ENCODE peak calls at places on chromosomes 2 and 18, in seven cellular contexts. O, W, B, X, G, Q and Z are unnamed samples.
A peak's percentile ranks its signal among the peaks of the same experiment; 100 is the strongest.

GRCh38 chr2:230821991-230822520 is 42.7 kb upstream of the ITM2C start:
- ATAC-seq in Q (no peak), G (no peak), W (no peak), B (no peak), X (no peak), O (no peak), Z (no peak)

GRCh38 chr2:88247531-88247930 is 77.4 kb downstream of the THNSL2 start:
- ATAC-seq in Q (no peak), B (no peak), G (peak; percentile 77), O (no peak), X (peak; percentile 55), W (no peak), Z (peak; percentile 84)

GRCh38 chr2:33391582-33392255 is 84.7 kb upstream of the RASGRP3 start:
- ATAC-seq in Q (no peak), W (no peak), X (no peak), B (no peak), G (no peak), O (no peak), Z (no peak)

GRCh38 chr2:215815960-215816359 is 197.4 kb downstream of the MREG start:
- ATAC-seq in O (no peak), Q (no peak), G (no peak), B (no peak), X (no peak), W (no peak), Z (no peak)

GRCh38 chr2:57726294-57726693 is 320.3 kb upstream of the VRK2 start:
- ATAC-seq in X (no peak), O (no peak), Q (no peak), W (no peak), G (no peak), B (no peak), Z (peak; percentile 32)

GRCh38 chr2:10369269-10370255 is 66.9 kb downstream of the HPCAL1 start:
- ATAC-seq in G (no peak), X (no peak), Q (no peak), O (no peak), W (no peak), B (no peak), Z (no peak)

GRCh38 chr2:99430614-99431258 is 59.1 kb downstream of the REV1 start:
- ATAC-seq in X (no peak), B (no peak), G (no peak), W (no peak), Q (no peak), O (no peak), Z (no peak)

GRCh38 chr18:50138181-50139064 is 56.5 kb downstream of the MYO5B start:
- ATAC-seq in W (no peak), X (no peak), B (no peak), G (no peak), O (no peak), Q (no peak), Z (no peak)

GRCh38 chr2:100180503-100180902 is 38.1 kb upstream of the AFF3 start:
- ATAC-seq in O (no peak), G (no peak), W (no peak), Q (no peak), X (no peak), B (no peak), Z (no peak)

GRCh38 chr2:197838589-197838988 is 34.2 kb downstream of the PLCL1 start:
- ATAC-seq in Q (no peak), G (no peak), W (no peak), X (no peak), O (no peak), B (no peak), Z (peak; percentile 39)

GRCh38 chr2:12761109-12761508 is 44.4 kb downstream of the TRIB2 start:
- ATAC-seq in X (no peak), G (no peak), Q (no peak), W (no peak), B (no peak), O (no peak), Z (no peak)

GRCh38 chr18:11994346-11994707 is 13.0 kb downstream of the IMPA2 start:
- ATAC-seq in X (no peak), G (no peak), Q (peak; percentile 33), B (no peak), W (no peak), O (no peak), Z (no peak)

GRCh38 chr18:63762518-63762917 is 12.7 kb upstream of the SERPINB7 start:
- ATAC-seq in G (no peak), Q (no peak), B (no peak), W (no peak), X (no peak), O (no peak), Z (no peak)

GRCh38 chr2:240869956-240870875 is 1.6 kb downstream of the AGXT start:
- ATAC-seq in W (no peak), Q (no peak), G (peak; percentile 22), O (no peak), X (no peak), B (no peak), Z (no peak)

GRCh38 chr2:183348492-183348891 is 224.2 kb downstream of the NUP35 start:
- ATAC-seq in Q (no peak), W (no peak), G (no peak), B (no peak), O (no peak), X (no peak), Z (no peak)

GRCh38 chr18:45399146-45399545 is 216.1 kb upstream of the SLC14A2 start:
- ATAC-seq in W (no peak), B (no peak), Q (no peak), G (no peak), X (no peak), O (no peak), Z (no peak)

GRCh38 chr2:73993376-73993775 is 8.7 kb downstream of the TET3 start:
- ATAC-seq in Q (no peak), G (no peak), X (no peak), W (no peak), O (no peak), B (no peak), Z (no peak)

GRCh38 chr2:28624798-28625701 is 126.6 kb upstream of the PPP1CB start:
- ATAC-seq in W (peak; percentile 86), O (peak; percentile 55), Q (peak; percentile 56), G (peak; percentile 76), B (peak; percentile 40), X (peak; percentile 18), Z (peak; percentile 79)

GRCh38 chr2:19890104-19890503 is 11.7 kb downstream of the TTC32 start:
- ATAC-seq in B (no peak), O (no peak), X (no peak), W (no peak), G (no peak), Q (no peak), Z (no peak)

GRCh38 chr2:53583583-53583982 is 184.0 kb upstream of the CHAC2 start:
- ATAC-seq in O (no peak), Q (no peak), X (no peak), B (no peak), G (no peak), W (no peak), Z (no peak)

GRCh38 chr2:42865884-42866861 is 73.8 kb upstream of the HAAO start:
- ATAC-seq in W (no peak), B (no peak), X (no peak), Q (peak; percentile 57), O (no peak), G (no peak), Z (no peak)

GRCh38 chr2:68320118-68320641 is 431 bp upstream of the CNRIP1 start:
- ATAC-seq in W (no peak), X (no peak), B (no peak), Q (no peak), G (peak; percentile 24), O (no peak), Z (no peak)

GRCh38 chr2:158134655-158135054 is 33.0 kb downstream of the UPP2 start:
- ATAC-seq in W (no peak), G (no peak), O (no peak), X (no peak), B (no peak), Q (no peak), Z (no peak)

GRCh38 chr2:80711915-80712314 is 407.4 kb upstream of the LRRTM1 start:
- ATAC-seq in X (no peak), O (no peak), B (no peak), W (no peak), G (no peak), Q (no peak), Z (no peak)

GRCh38 chr2:26577442-26578433 is 63.4 kb downstream of the CIB4 start:
- ATAC-seq in X (peak; percentile 92), B (peak; percentile 89), O (peak; percentile 79), W (peak; percentile 80), Q (peak; percentile 81), G (peak; percentile 67), Z (peak; percentile 76)

GRCh38 chr2:8480936-8481335 is 200.9 kb upstream of the ID2 start:
- ATAC-seq in G (no peak), Q (no peak), W (no peak), X (no peak), O (no peak), B (no peak), Z (no peak)

GRCh38 chr2:201680743-201681142 is 17.7 kb downstream of the MPP4 start:
- ATAC-seq in G (no peak), O (no peak), W (no peak), X (no peak), B (no peak), Q (no peak), Z (no peak)

GRCh38 chr18:13136056-13136688 is 82.4 kb upstream of the LDLRAD4 start:
- ATAC-seq in Q (no peak), O (no peak), X (peak; percentile 59), W (peak; percentile 71), G (peak; percentile 53), B (peak; percentile 3), Z (peak; percentile 27)

GRCh38 chr2:27281855-27282559 is at the start of gene TRIM54:
- ATAC-seq in O (no peak), Q (no peak), W (no peak), X (no peak), B (no peak), G (peak; percentile 26), Z (no peak)